ENCODE peak calls at places on chromosomes 11 and 22, in nine cellular contexts. R is psoas muscle, A is gastrocnemius medialis, Z is cardiac fibroblast, K is heart left ventricle, F is left ventricle myocardium inferior, M is SK-N-SH, T is stomach, G is Peyer's patch. B is an unnamed sample.

GRCh38 chr11:77151804-77152513 is 23.9 kb downstream of the MYO7A start:
- DNase-seq in G (peak; percentile 72), A (no peak), Z (no peak), K (no peak), M (no peak), R (no peak), T (no peak), F (no peak), B (no peak)

GRCh38 chr11:116217006-116217405 is 555.8 kb downstream of the BUD13 start:
- DNase-seq in K (no peak), R (no peak), G (peak; percentile 64), F (peak; percentile 47), T (no peak), M (no peak), Z (peak; percentile 66), A (no peak), B (no peak)

GRCh38 chr11:46951864-46952263 is 15.3 kb downstream of the CSTPP1 start:
- DNase-seq in F (no peak), M (no peak), G (no peak), A (no peak), T (no peak), Z (no peak), R (no peak), K (no peak), B (no peak)

GRCh38 chr11:28838741-28839140 is 730.6 kb downstream of the METTL15 start:
- DNase-seq in T (no peak), G (no peak), M (no peak), Z (peak; percentile 56), A (no peak), K (no peak), R (no peak), F (no peak), B (no peak)

GRCh38 chr22:17368144-17368726 is 1.0 kb upstream of the CECR2 start:
- DNase-seq in A (no peak), M (peak; percentile 28), T (no peak), Z (no peak), R (no peak), G (no peak), F (no peak), K (peak; percentile 59), B (no peak)

GRCh38 chr11:61949169-61950034 is 749 bp upstream of the BEST1 start:
- DNase-seq in T (no peak), Z (peak; percentile 97), F (peak; percentile 70), K (peak; percentile 76), G (peak; percentile 75), R (peak; percentile 76), A (peak; percentile 63), M (peak; percentile 93), B (peak; percentile 79)

GRCh38 chr11:69683764-69684333 is 8.7 kb upstream of the LTO1 start:
- DNase-seq in A (no peak), Z (no peak), K (no peak), F (no peak), G (peak; percentile 59), T (peak; percentile 42), M (no peak), R (no peak), B (no peak)

GRCh38 chr11:46295312-46295995 is 18.0 kb downstream of the CREB3L1 start:
- DNase-seq in R (peak; percentile 81), K (peak; percentile 87), M (peak; percentile 99), F (peak; percentile 81), T (peak; percentile 61), Z (peak; percentile 80), A (peak; percentile 60), G (peak; percentile 77), B (no peak)

GRCh38 chr11:78338138-78338537 is 79.5 kb downstream of the GAB2 start:
- DNase-seq in M (no peak), K (no peak), A (no peak), F (no peak), T (no peak), Z (no peak), R (no peak), G (no peak), B (no peak)

GRCh38 chr11:48108231-48109045 is 108.2 kb upstream of the OR4B1 start:
- DNase-seq in A (no peak), R (no peak), Z (no peak), F (no peak), K (no peak), G (no peak), M (no peak), T (no peak), B (no peak)

GRCh38 chr11:96899971-96900370 is 510.2 kb downstream of the JRKL start:
- DNase-seq in K (no peak), G (no peak), M (no peak), R (no peak), A (no peak), T (no peak), F (no peak), Z (no peak), B (no peak)

GRCh38 chr11:45556851-45557707 is 108.3 kb downstream of the CHST1 start:
- DNase-seq in A (peak; percentile 18), T (no peak), M (no peak), K (no peak), G (no peak), R (peak; percentile 27), F (no peak), Z (peak; percentile 92), B (no peak)

GRCh38 chr11:25423436-25424184 is 908.3 kb upstream of the ANO3 start:
- DNase-seq in R (no peak), A (no peak), F (no peak), T (no peak), M (no peak), Z (peak; percentile 70), G (no peak), K (no peak), B (no peak)

GRCh38 chr11:64126796-64127195 is 39.1 kb downstream of the MACROD1 start:
- DNase-seq in A (no peak), R (no peak), K (no peak), M (no peak), Z (no peak), F (no peak), T (no peak), G (no peak), B (no peak)

GRCh38 chr11:86458294-86459001 is 83.8 kb downstream of the CCDC81 start:
- DNase-seq in K (no peak), A (no peak), G (no peak), F (no peak), R (no peak), M (no peak), Z (no peak), T (no peak), B (no peak)

GRCh38 chr22:49360746-49361145 is 466.9 kb downstream of the BRD1 start:
- DNase-seq in R (no peak), K (no peak), A (no peak), G (no peak), T (no peak), F (no peak), M (no peak), Z (no peak), B (no peak)

GRCh38 chr22:49363526-49364230 is 464.0 kb downstream of the BRD1 start:
- DNase-seq in G (peak; percentile 27), M (peak; percentile 6), A (no peak), T (peak; percentile 20), K (no peak), F (no peak), R (no peak), Z (no peak), B (no peak)

GRCh38 chr22:49359061-49359460 is 468.6 kb downstream of the BRD1 start:
- DNase-seq in M (no peak), T (peak; percentile 19), R (no peak), K (no peak), F (no peak), G (no peak), A (no peak), Z (no peak), B (no peak)

GRCh38 chr22:49362393-49362792 is 465.3 kb downstream of the BRD1 start:
- DNase-seq in M (peak; percentile 4), Z (no peak), A (no peak), T (peak; percentile 3), G (no peak), K (no peak), F (no peak), R (no peak), B (no peak)

DNA sequence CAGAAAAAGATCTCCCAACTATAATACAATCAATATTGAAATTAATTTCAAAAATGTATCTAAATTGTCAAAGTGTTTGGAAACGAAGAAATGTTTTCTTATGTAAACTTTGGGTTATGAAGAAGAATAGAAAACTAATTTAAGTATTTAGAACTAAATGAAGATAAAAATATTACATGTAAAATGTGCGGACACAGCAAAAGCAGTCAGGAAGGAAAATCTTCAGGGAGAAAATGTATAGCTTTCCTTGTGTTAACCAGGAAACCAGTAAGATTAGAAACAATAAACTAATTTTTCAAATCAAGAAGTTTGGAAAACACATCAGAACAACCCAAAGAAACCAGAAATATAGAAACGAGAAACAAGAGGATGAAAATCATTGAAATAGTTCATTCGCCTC is 466.5 kb downstream of the BRD1 start:
- DNase-seq in Z (no peak), M (no peak), A (no peak), F (no peak), T (no peak), K (no peak), R (no peak), G (no peak), B (no peak)
- H3K4me3 ChIP-seq in Z (no peak overlapping the region), M (no peak overlapping the region), A (no peak overlapping the region), F (no peak overlapping the region), T (no peak overlapping the region), K (no peak overlapping the region), R (no peak overlapping the region), G (no peak overlapping the region), B (no peak overlapping the region)

GRCh38 chr11:133064152-133064877 is 468.0 kb downstream of the OPCML start:
- DNase-seq in Z (peak; percentile 58), T (peak; percentile 66), M (peak; percentile 91), K (peak; percentile 68), R (peak; percentile 70), F (peak; percentile 63), A (no peak), G (peak; percentile 61), B (peak; percentile 14)
- TF ChIP-seq CTCF in Z (peak; percentile 48), T (peak; percentile 55), M (peak; percentile 32), K (peak; percentile 65), R (peak; percentile 44), F (peak; percentile 79), A (no peak), G (peak; percentile 71), B (peak; percentile 37)

DNA sequence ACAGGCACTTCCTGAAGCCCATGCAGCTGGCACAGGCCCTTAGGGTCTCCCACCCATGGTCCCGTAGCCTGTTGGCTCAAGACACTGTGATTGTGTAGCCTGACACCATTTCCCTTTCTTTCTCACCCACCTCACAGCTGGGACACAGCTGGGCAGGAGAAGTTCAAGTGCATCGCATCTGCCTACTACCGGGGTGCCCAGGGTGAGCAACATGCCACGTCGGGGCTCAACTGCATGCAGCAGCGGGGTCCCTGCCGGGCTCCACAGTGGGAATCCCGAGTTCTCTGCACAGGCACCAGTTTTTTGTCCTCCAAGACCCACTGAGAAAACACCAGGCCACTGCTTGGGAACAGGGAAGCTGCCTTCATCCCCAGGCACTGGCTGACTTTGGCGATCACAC is 10.6 kb downstream of the RAB36 start:
- DNase-seq in Z (no peak), R (no peak), T (no peak), F (no peak), A (no peak), M (no peak), K (no peak), G (no peak), B (no peak)
- H3K4me3 ChIP-seq in Z (no peak overlapping the region), R (no peak overlapping the region), T (no peak overlapping the region), F (no peak overlapping the region), A (no peak overlapping the region), M (no peak overlapping the region), K (no peak overlapping the region), G (no peak overlapping the region), B (no peak overlapping the region)

DNA sequence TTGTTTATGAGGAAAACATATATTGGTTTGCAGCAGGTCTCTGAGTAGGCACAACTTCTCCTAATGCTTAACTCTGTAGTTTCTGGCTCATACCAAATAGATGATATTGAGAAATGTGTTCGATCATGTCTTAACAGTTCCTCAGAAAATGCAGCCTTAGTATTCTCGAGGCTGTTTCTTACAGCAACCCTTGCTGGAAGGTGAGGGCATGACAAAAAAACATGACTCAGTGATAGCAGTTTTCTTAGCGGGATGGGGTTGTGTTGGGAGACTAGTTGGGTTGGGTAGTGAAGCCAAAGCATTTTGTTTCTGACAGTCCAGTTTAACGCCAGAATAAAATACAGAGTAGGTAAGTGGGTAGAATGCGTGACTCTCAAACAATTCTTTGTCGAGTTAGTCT is 94.7 kb upstream of the PARVA start:
- DNase-seq in Z (no peak), G (no peak), M (no peak), F (no peak), K (no peak), A (no peak), R (no peak), T (no peak), B (no peak)
- TF ChIP-seq CTCF in Z (no peak), G (no peak), M (no peak), F (no peak), K (no peak), A (no peak), R (no peak), T (no peak), B (no peak)